ENCODE peak calls at places on chromosomes 5 and 9, in ten cellular contexts. B is Caco-2; L is caudate nucleus; T is coronary artery; S is naive thymus-derived CD4-positive, alpha-beta T cell; W is Right ventricle myocardium superior; F is iPS DF 19.7; Z is cerebellar cortex; E is left cardiac atrium; I is stimulated activated CD4-positive, alpha-beta T cell treated with anti-CD3 and anti-CD28 coated beads, Interleukin-12 subunit alpha, Interleukin-12 subunit beta, amount 100 ng/mL, for 24 hours. V is an unnamed sample.

GRCh38 chr5:115579216-115579615 is 23.1 kb downstream of the TICAM2 start:
- DNase-seq in F (no peak), T (no peak), B (no peak), Z (no peak), S (no peak), I (no peak), E (no peak), W (no peak), L (no peak), V (no peak)

GRCh38 chr5:37900692-37901091 is 60.9 kb upstream of the GDNF start:
- DNase-seq in S (no peak), F (peak), L (no peak), Z (peak), I (no peak), W (peak), T (no peak), B (no peak), E (peak), V (no peak)

GRCh38 chr5:150322202-150322601 is 19.5 kb upstream of the ARSI start:
- DNase-seq in I (no peak), E (no peak), B (no peak), L (no peak), Z (no peak), F (no peak), W (no peak), T (no peak), S (no peak), V (no peak)

GRCh38 chr5:24804221-24804681 is 159.5 kb upstream of the CDH10 start:
- DNase-seq in B (no peak), S (no peak), T (no peak), L (no peak), Z (no peak), E (no peak), W (no peak), F (no peak), I (no peak), V (no peak)

GRCh38 chr9:16245756-16246440 is 624.6 kb downstream of the BNC2 start:
- DNase-seq in F (no peak), T (no peak), E (no peak), L (no peak), B (no peak), S (no peak), W (no peak), Z (no peak), I (no peak), V (no peak)

GRCh38 chr5:26805076-26805475 is 233.3 kb downstream of the CDH9 start:
- DNase-seq in I (no peak), F (no peak), W (no peak), S (no peak), L (no peak), B (no peak), Z (no peak), E (no peak), T (no peak), V (no peak)

GRCh38 chr5:115842089-115842881 is 550 bp downstream of the AP3S1 start:
- DNase-seq in T (no peak), Z (peak), B (no peak), F (no peak), I (no peak), S (peak), E (no peak), L (no peak), W (no peak), V (no peak)

GRCh38 chr5:55620009-55620770 is 85.4 kb upstream of the PLPP1 start:
- DNase-seq in L (no peak), Z (no peak), W (no peak), E (no peak), B (no peak), I (no peak), F (no peak), S (no peak), T (no peak), V (no peak)

GRCh38 chr5:108148715-108149139 is 233.2 kb downstream of the FBXL17 start:
- DNase-seq in Z (no peak), E (no peak), S (no peak), T (no peak), L (no peak), F (no peak), W (no peak), B (no peak), I (no peak), V (no peak)

GRCh38 chr5:126857472-126858410 is 80.8 kb downstream of the LMNB1 start:
- DNase-seq in Z (peak), E (no peak), F (no peak), W (no peak), I (no peak), S (no peak), T (no peak), L (no peak), B (no peak), V (no peak)

V was measured in type B pancreatic cell.